ENCODE peak calls at places on chromosome 16, in six cellular contexts. One of them, this sample, is unnamed.

GRCh38 chr16:27762441-27762840 is 212.5 kb downstream of the KATNIP start:
- DNase-seq in Peyer's patch: no peak
- DNase-seq in mucosa of gallbladder: no peak
- DNase-seq in EH: peak; percentile 23
- DNase-seq in NCI-H774: no peak
- DNase-seq in activated T-cell treated with anti-CD3 and anti-CD28 coated beads, Interleukin-2, amount 50 U/mL, for 72 hours: no peak
- DNase-seq in this sample: no peak

GRCh38 chr16:50198802-50199410 is 45.8 kb downstream of the TENT4B start:
- DNase-seq in Peyer's patch: no peak
- DNase-seq in activated T-cell treated with anti-CD3 and anti-CD28 coated beads, Interleukin-2, amount 50 U/mL, for 72 hours: no peak
- DNase-seq in EH: no peak
- DNase-seq in NCI-H774: peak; percentile 31
- DNase-seq in mucosa of gallbladder: no peak
- DNase-seq in this sample: no peak

GRCh38 chr16:52435573-52435972 is 111.4 kb downstream of the TOX3 start:
- DNase-seq in NCI-H774: peak; percentile 92
- DNase-seq in Peyer's patch: no peak
- DNase-seq in mucosa of gallbladder: no peak
- DNase-seq in EH: no peak
- DNase-seq in activated T-cell treated with anti-CD3 and anti-CD28 coated beads, Interleukin-2, amount 50 U/mL, for 72 hours: no peak
- DNase-seq in this sample: no peak

GRCh38 chr16:1984347-1985225 is 593 bp downstream of the GFER start:
- DNase-seq in activated T-cell treated with anti-CD3 and anti-CD28 coated beads, Interleukin-2, amount 50 U/mL, for 72 hours: no peak
- DNase-seq in NCI-H774: no peak
- DNase-seq in Peyer's patch: peak; percentile 80
- DNase-seq in mucosa of gallbladder: no peak
- DNase-seq in EH: peak; percentile 31
- DNase-seq in this sample: no peak

GRCh38 chr16:87198328-87198731 is 118.9 kb downstream of the C16orf95 start:
- DNase-seq in Peyer's patch: no peak
- DNase-seq in NCI-H774: no peak
- DNase-seq in activated T-cell treated with anti-CD3 and anti-CD28 coated beads, Interleukin-2, amount 50 U/mL, for 72 hours: no peak
- DNase-seq in EH: no peak
- DNase-seq in mucosa of gallbladder: no peak
- DNase-seq in this sample: no peak

GRCh38 chr16:19700319-19700781 is 17.7 kb downstream of the KNOP1 start:
- DNase-seq in mucosa of gallbladder: peak; percentile 79
- DNase-seq in NCI-H774: no peak
- DNase-seq in Peyer's patch: peak; percentile 63
- DNase-seq in EH: peak; percentile 32
- DNase-seq in activated T-cell treated with anti-CD3 and anti-CD28 coated beads, Interleukin-2, amount 50 U/mL, for 72 hours: no peak
- DNase-seq in this sample: no peak

GRCh38 chr16:17556276-17557052 is 85.7 kb upstream of the XYLT1 start:
- DNase-seq in EH: peak; percentile 58
- DNase-seq in activated T-cell treated with anti-CD3 and anti-CD28 coated beads, Interleukin-2, amount 50 U/mL, for 72 hours: no peak
- DNase-seq in NCI-H774: no peak
- DNase-seq in mucosa of gallbladder: no peak
- DNase-seq in Peyer's patch: no peak
- DNase-seq in this sample: no peak

GRCh38 chr16:79257958-79258490 is 342.5 kb downstream of the MAF start:
- DNase-seq in activated T-cell treated with anti-CD3 and anti-CD28 coated beads, Interleukin-2, amount 50 U/mL, for 72 hours: no peak
- DNase-seq in Peyer's patch: no peak
- DNase-seq in EH: no peak
- DNase-seq in mucosa of gallbladder: no peak
- DNase-seq in NCI-H774: no peak
- DNase-seq in this sample: no peak

GRCh38 chr16:67277294-67277998 is 1.9 kb upstream of the PLEKHG4 start:
- DNase-seq in mucosa of gallbladder: no peak
- DNase-seq in Peyer's patch: no peak
- DNase-seq in NCI-H774: no peak
- DNase-seq in EH: peak; percentile 99
- DNase-seq in activated T-cell treated with anti-CD3 and anti-CD28 coated beads, Interleukin-2, amount 50 U/mL, for 72 hours: peak; percentile 43
- DNase-seq in this sample: peak; percentile 53

GRCh38 chr16:35173295-35173694 is 1713.9 kb downstream of the TP53TG3F start:
- DNase-seq in Peyer's patch: peak; percentile 30
- DNase-seq in EH: no peak
- DNase-seq in NCI-H774: no peak
- DNase-seq in activated T-cell treated with anti-CD3 and anti-CD28 coated beads, Interleukin-2, amount 50 U/mL, for 72 hours: no peak
- DNase-seq in mucosa of gallbladder: no peak
- DNase-seq in this sample: no peak

GRCh38 chr16:14510939-14511797 is 118.9 kb downstream of the PARN start:
- DNase-seq in NCI-H774: no peak
- DNase-seq in mucosa of gallbladder: no peak
- DNase-seq in Peyer's patch: no peak
- DNase-seq in activated T-cell treated with anti-CD3 and anti-CD28 coated beads, Interleukin-2, amount 50 U/mL, for 72 hours: no peak
- DNase-seq in EH: peak; percentile 91
- DNase-seq in this sample: no peak

GRCh38 chr16:59848314-59848713 is 1114.2 kb upstream of the GOT2 start:
- DNase-seq in NCI-H774: no peak
- DNase-seq in Peyer's patch: no peak
- DNase-seq in mucosa of gallbladder: peak; percentile 30
- DNase-seq in activated T-cell treated with anti-CD3 and anti-CD28 coated beads, Interleukin-2, amount 50 U/mL, for 72 hours: no peak
- DNase-seq in EH: no peak
- DNase-seq in this sample: no peak

GRCh38 chr16:49505556-49505955 is 132.0 kb downstream of the C16orf78 start:
- DNase-seq in NCI-H774: no peak
- DNase-seq in Peyer's patch: no peak
- DNase-seq in EH: no peak
- DNase-seq in mucosa of gallbladder: no peak
- DNase-seq in activated T-cell treated with anti-CD3 and anti-CD28 coated beads, Interleukin-2, amount 50 U/mL, for 72 hours: no peak
- DNase-seq in this sample: no peak

GRCh38 chr16:54208262-54208661 is 78.3 kb downstream of the IRX3 start:
- DNase-seq in mucosa of gallbladder: no peak
- DNase-seq in EH: no peak
- DNase-seq in activated T-cell treated with anti-CD3 and anti-CD28 coated beads, Interleukin-2, amount 50 U/mL, for 72 hours: no peak
- DNase-seq in Peyer's patch: no peak
- DNase-seq in NCI-H774: no peak
- DNase-seq in this sample: no peak

GRCh38 chr16:47571049-47571448 is 109.9 kb downstream of the PHKB start:
- DNase-seq in EH: no peak
- DNase-seq in Peyer's patch: no peak
- DNase-seq in mucosa of gallbladder: no peak
- DNase-seq in activated T-cell treated with anti-CD3 and anti-CD28 coated beads, Interleukin-2, amount 50 U/mL, for 72 hours: no peak
- DNase-seq in NCI-H774: no peak
- DNase-seq in this sample: no peak

GRCh38 chr16:27500801-27501200 is 48.9 kb downstream of the GTF3C1 start:
- DNase-seq in NCI-H774: no peak
- DNase-seq in mucosa of gallbladder: no peak
- DNase-seq in activated T-cell treated with anti-CD3 and anti-CD28 coated beads, Interleukin-2, amount 50 U/mL, for 72 hours: no peak
- DNase-seq in Peyer's patch: no peak
- DNase-seq in EH: peak; percentile 36
- DNase-seq in this sample: no peak

GRCh38 chr16:75237398-75238131 is 13.9 kb downstream of the BCAR1 start:
- DNase-seq in NCI-H774: no peak
- DNase-seq in Peyer's patch: no peak
- DNase-seq in mucosa of gallbladder: no peak
- DNase-seq in activated T-cell treated with anti-CD3 and anti-CD28 coated beads, Interleukin-2, amount 50 U/mL, for 72 hours: no peak
- DNase-seq in EH: no peak
- DNase-seq in this sample: no peak